ENCODE peak calls at places on chromosome 16, in seven cellular contexts. One of them, this sample, is unnamed.
A peak's percentile ranks its signal among the peaks of the same experiment; 100 is the strongest.

GRCh38 chr16:10970065-10970464 is 25.7 kb downstream of the CLEC16A start:
- DNase-seq in HCT116: no peak
- DNase-seq in MM.1S: no peak
- DNase-seq in mesendoderm: no peak
- DNase-seq in mesenchymal stem cell: no peak
- DNase-seq in neural progenitor cell: no peak
- DNase-seq in keratinocyte: no peak
- DNase-seq in this sample: no peak

GRCh38 chr16:11090947-11091785 is 146.8 kb downstream of the CLEC16A start:
- DNase-seq in HCT116: no peak
- DNase-seq in MM.1S: no peak
- DNase-seq in mesendoderm: no peak
- DNase-seq in mesenchymal stem cell: no peak
- DNase-seq in neural progenitor cell: no peak
- DNase-seq in keratinocyte: no peak
- DNase-seq in this sample: no peak

GRCh38 chr16:87391324-87391949 is 699 bp upstream of the MAP1LC3B start:
- DNase-seq in HCT116: no peak
- DNase-seq in MM.1S: no peak
- DNase-seq in mesendoderm: peak; percentile 75
- DNase-seq in mesenchymal stem cell: peak; percentile 62
- DNase-seq in neural progenitor cell: peak; percentile 77
- DNase-seq in keratinocyte: no peak
- DNase-seq in this sample: no peak

GRCh38 chr16:2019500-2019899 is at the start of gene NPW:
- DNase-seq in HCT116: no peak
- DNase-seq in MM.1S: no peak
- DNase-seq in mesendoderm: no peak
- DNase-seq in mesenchymal stem cell: peak; percentile 13
- DNase-seq in neural progenitor cell: peak; percentile 56
- DNase-seq in keratinocyte: no peak
- DNase-seq in this sample: no peak

GRCh38 chr16:79651363-79651762 is 50.8 kb upstream of the MAF start:
- DNase-seq in HCT116: no peak
- DNase-seq in MM.1S: no peak
- DNase-seq in mesendoderm: no peak
- DNase-seq in mesenchymal stem cell: peak; percentile 71
- DNase-seq in neural progenitor cell: no peak
- DNase-seq in keratinocyte: no peak
- DNase-seq in this sample: no peak

GRCh38 chr16:55000595-55000994 is 69.9 kb downstream of the IRX5 start:
- DNase-seq in HCT116: no peak
- DNase-seq in MM.1S: no peak
- DNase-seq in mesendoderm: no peak
- DNase-seq in mesenchymal stem cell: no peak
- DNase-seq in neural progenitor cell: no peak
- DNase-seq in keratinocyte: no peak
- DNase-seq in this sample: no peak

GRCh38 chr16:21277927-21278706 is at the start of gene CRYM:
- DNase-seq in HCT116: no peak
- DNase-seq in MM.1S: peak; percentile 70
- DNase-seq in mesendoderm: peak; percentile 68
- DNase-seq in mesenchymal stem cell: peak; percentile 26
- DNase-seq in neural progenitor cell: peak; percentile 88
- DNase-seq in keratinocyte: no peak
- DNase-seq in this sample: no peak

GRCh38 chr16:29868396-29868795 is 5.4 kb upstream of the CDIPT start:
- DNase-seq in HCT116: no peak
- DNase-seq in MM.1S: no peak
- DNase-seq in mesendoderm: no peak
- DNase-seq in mesenchymal stem cell: no peak
- DNase-seq in neural progenitor cell: no peak
- DNase-seq in keratinocyte: no peak
- DNase-seq in this sample: no peak

GRCh38 chr16:29820730-29821662 is 734 bp downstream of the MVP start:
- DNase-seq in HCT116: no peak
- DNase-seq in MM.1S: peak; percentile 62
- DNase-seq in mesendoderm: no peak
- DNase-seq in mesenchymal stem cell: peak; percentile 23
- DNase-seq in neural progenitor cell: no peak
- DNase-seq in keratinocyte: no peak
- DNase-seq in this sample: no peak

GRCh38 chr16:70573451-70574121 is 50.0 kb downstream of the SF3B3 start:
- DNase-seq in HCT116: no peak
- DNase-seq in MM.1S: no peak
- DNase-seq in mesendoderm: peak; percentile 47
- DNase-seq in mesenchymal stem cell: peak; percentile 93
- DNase-seq in neural progenitor cell: no peak
- DNase-seq in keratinocyte: no peak
- DNase-seq in this sample: no peak

GRCh38 chr16:65154321-65154720 is 32.5 kb upstream of the CDH11 start:
- DNase-seq in HCT116: no peak
- DNase-seq in MM.1S: no peak
- DNase-seq in mesendoderm: peak; percentile 98
- DNase-seq in mesenchymal stem cell: peak; percentile 11
- DNase-seq in neural progenitor cell: peak; percentile 86
- DNase-seq in keratinocyte: no peak
- DNase-seq in this sample: no peak

GRCh38 chr16:8859913-8860881 is 8.6 kb downstream of the CARHSP1 start:
- DNase-seq in HCT116: no peak
- DNase-seq in MM.1S: no peak
- DNase-seq in mesendoderm: no peak
- DNase-seq in mesenchymal stem cell: peak; percentile 89
- DNase-seq in neural progenitor cell: no peak
- DNase-seq in keratinocyte: no peak
- DNase-seq in this sample: no peak

GRCh38 chr16:72884573-72884972 is 163.4 kb downstream of the ZFHX3 start:
- DNase-seq in HCT116: no peak
- DNase-seq in MM.1S: no peak
- DNase-seq in mesendoderm: no peak
- DNase-seq in mesenchymal stem cell: no peak
- DNase-seq in neural progenitor cell: no peak
- DNase-seq in keratinocyte: no peak
- DNase-seq in this sample: no peak

GRCh38 chr16:2520784-2521577 is 810 bp downstream of the AMDHD2 start:
- DNase-seq in HCT116: no peak
- DNase-seq in MM.1S: peak; percentile 78
- DNase-seq in mesendoderm: peak; percentile 68
- DNase-seq in mesenchymal stem cell: peak; percentile 57
- DNase-seq in neural progenitor cell: peak; percentile 53
- DNase-seq in keratinocyte: no peak
- DNase-seq in this sample: no peak

GRCh38 chr16:21100447-21100846 is 50.2 kb downstream of the DNAH3 start:
- DNase-seq in HCT116: peak; percentile 19
- DNase-seq in MM.1S: no peak
- DNase-seq in mesendoderm: no peak
- DNase-seq in mesenchymal stem cell: peak; percentile 68
- DNase-seq in neural progenitor cell: no peak
- DNase-seq in keratinocyte: no peak
- DNase-seq in this sample: no peak

GRCh38 chr16:66515543-66516171 is 34.3 kb downstream of the TK2 start:
- DNase-seq in HCT116: no peak
- DNase-seq in MM.1S: peak; percentile 56
- DNase-seq in mesendoderm: peak; percentile 55
- DNase-seq in mesenchymal stem cell: peak; percentile 66
- DNase-seq in neural progenitor cell: no peak
- DNase-seq in keratinocyte: no peak
- DNase-seq in this sample: no peak

GRCh38 chr16:78444-79145 is 570 bp downstream of the MPG start:
- DNase-seq in HCT116: no peak
- DNase-seq in MM.1S: peak; percentile 26
- DNase-seq in mesendoderm: no peak
- DNase-seq in mesenchymal stem cell: peak; percentile 66
- DNase-seq in neural progenitor cell: no peak
- DNase-seq in keratinocyte: no peak
- DNase-seq in this sample: no peak
- H3K4me3 ChIP-seq in HCT116: peak overlapping the region; percentile 62
- H3K4me3 ChIP-seq in MM.1S: peak overlapping the region; percentile 90
- H3K4me3 ChIP-seq in mesendoderm: peak overlapping the region; percentile 79
- H3K4me3 ChIP-seq in mesenchymal stem cell: peak overlapping the region; percentile 84
- H3K4me3 ChIP-seq in neural progenitor cell: peak overlapping the region; percentile 72
- H3K4me3 ChIP-seq in keratinocyte: peak overlapping the region; percentile 82
- H3K4me3 ChIP-seq in this sample: peak overlapping the region; percentile 89

DNA sequence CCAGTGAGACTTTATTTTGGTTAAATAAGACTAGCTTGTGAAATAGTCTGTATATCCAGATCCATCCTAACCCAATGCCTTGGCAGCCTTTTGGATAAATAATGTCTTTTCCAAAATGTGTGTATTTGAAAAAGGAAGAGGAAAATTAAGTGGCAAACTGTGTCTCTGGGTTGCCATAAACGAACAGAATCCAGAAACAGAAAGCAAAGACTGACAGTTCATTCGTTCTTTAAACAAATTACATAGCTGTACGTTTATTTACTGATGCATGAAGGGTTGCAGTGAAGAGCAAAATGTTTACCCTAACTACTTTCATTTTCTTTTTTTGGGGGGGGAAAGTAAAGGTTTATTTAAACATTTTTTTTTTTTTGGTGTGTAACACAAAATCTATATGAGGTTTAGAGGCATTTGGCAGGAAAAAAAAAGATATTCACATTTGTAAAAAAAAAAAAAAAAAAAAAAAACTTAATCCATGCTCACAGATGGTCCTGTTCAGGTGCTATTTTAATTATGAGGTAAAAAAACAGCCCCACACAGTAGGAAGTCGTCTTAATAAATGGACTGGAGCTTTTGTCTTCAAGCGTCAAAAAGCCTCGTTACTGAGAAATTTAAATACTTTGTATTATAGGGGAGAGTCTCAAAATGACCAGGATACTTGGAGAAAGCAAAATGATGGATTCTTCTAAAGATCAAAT is 245.9 kb downstream of the FTO start:
- DNase-seq in HCT116: no peak
- DNase-seq in MM.1S: no peak
- DNase-seq in mesendoderm: no peak
- DNase-seq in mesenchymal stem cell: peak; percentile 41
- DNase-seq in neural progenitor cell: no peak
- DNase-seq in keratinocyte: no peak
- DNase-seq in this sample: no peak
- H3K9ac ChIP-seq in HCT116: no peak overlapping the region
- H3K9ac ChIP-seq in MM.1S: no peak overlapping the region
- H3K9ac ChIP-seq in mesendoderm: no peak overlapping the region
- H3K9ac ChIP-seq in mesenchymal stem cell: peak overlapping the region; percentile 41
- H3K9ac ChIP-seq in neural progenitor cell: no peak overlapping the region
- H3K9ac ChIP-seq in keratinocyte: no peak overlapping the region
- H3K9ac ChIP-seq in this sample: no peak overlapping the region

DNA sequence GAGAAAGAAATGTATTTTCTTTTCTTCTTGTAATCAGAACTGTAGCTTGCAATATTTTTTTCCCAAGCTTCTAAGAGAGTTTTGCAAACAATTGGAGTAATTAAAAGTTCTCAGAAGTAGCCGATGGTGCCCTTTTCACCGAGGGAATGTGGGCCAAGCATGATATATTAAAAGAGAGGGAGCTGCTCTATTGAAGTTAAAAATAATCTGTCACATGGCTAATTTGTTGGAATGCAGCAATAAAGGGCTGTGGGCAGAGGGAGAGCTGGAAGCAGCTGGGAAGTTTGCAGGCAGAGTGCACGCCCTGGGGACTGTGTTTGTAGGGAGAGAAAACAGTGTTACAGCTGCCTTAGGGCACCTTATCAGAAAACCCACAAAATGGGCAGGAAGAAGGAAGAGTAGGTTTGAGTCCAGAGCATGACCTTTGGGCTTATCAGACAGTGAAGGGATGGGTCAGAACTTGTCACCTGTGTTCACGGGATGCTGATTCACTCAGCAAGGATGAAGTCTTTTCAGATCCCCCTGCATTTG is 18.5 kb upstream of the TERF2 start:
- DNase-seq in HCT116: peak; percentile 95
- DNase-seq in MM.1S: no peak
- DNase-seq in mesendoderm: peak; percentile 23
- DNase-seq in mesenchymal stem cell: peak; percentile 76
- DNase-seq in neural progenitor cell: peak; percentile 31
- DNase-seq in keratinocyte: peak; percentile 55
- DNase-seq in this sample: no peak
- H3K27ac ChIP-seq in HCT116: peak overlapping the region; percentile 99
- H3K27ac ChIP-seq in MM.1S: no peak overlapping the region
- H3K27ac ChIP-seq in mesendoderm: no peak overlapping the region
- H3K27ac ChIP-seq in mesenchymal stem cell: peak overlapping the region; percentile 76
- H3K27ac ChIP-seq in neural progenitor cell: no peak overlapping the region
- H3K27ac ChIP-seq in keratinocyte: peak overlapping the region; percentile 29
- H3K27ac ChIP-seq in this sample: peak overlapping the region; percentile 67

DNA sequence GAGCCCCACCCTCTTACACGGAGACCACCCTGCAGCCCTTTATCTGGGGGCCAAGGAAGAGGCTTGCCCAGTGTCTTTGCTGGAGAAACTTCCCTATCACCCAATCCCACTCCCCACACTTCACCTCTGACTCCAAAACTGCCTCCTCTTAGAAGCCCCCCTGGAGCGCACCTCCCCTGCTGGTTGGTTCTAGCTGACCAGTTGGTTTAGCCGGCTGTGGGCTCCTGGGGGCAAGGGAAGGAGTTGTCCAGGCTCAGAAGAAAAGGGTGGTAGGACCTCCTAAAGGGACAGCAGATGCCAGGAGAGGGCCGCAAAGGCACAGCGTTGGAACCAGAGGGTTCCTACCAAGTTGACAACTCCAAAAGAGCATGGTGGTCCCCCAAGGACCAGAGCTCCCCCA is 2.0 kb downstream of the BCAR1 start:
- DNase-seq in HCT116: no peak
- DNase-seq in MM.1S: no peak
- DNase-seq in mesendoderm: no peak
- DNase-seq in mesenchymal stem cell: no peak
- DNase-seq in neural progenitor cell: no peak
- DNase-seq in keratinocyte: no peak
- DNase-seq in this sample: no peak
- H3K4me3 ChIP-seq in HCT116: peak overlapping the region; percentile 73
- H3K4me3 ChIP-seq in MM.1S: no peak overlapping the region
- H3K4me3 ChIP-seq in mesendoderm: no peak overlapping the region
- H3K4me3 ChIP-seq in mesenchymal stem cell: peak overlapping the region; percentile 89
- H3K4me3 ChIP-seq in neural progenitor cell: no peak overlapping the region
- H3K4me3 ChIP-seq in keratinocyte: peak overlapping the region; percentile 93
- H3K4me3 ChIP-seq in this sample: no peak overlapping the region

DNA sequence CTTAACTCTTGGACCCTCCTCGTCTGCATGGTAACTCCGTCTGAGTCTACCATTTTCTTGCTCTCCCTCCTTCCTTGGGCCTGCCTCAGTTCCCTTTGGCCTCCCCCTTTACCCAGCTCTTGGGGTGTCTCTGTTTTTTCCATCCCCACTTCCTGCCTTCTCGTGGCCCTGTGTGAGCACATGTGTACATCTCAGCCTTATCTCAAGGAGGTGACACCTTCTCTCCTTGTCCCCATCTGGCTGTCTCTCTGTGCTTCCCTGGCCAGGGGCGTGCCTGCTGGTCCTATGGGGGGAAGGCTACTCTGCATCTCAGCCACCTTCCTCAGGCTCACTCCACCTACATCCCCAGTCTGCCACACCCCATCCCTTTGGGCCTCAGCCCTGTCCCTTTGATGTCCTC is 6.6 kb downstream of the CTF1 start:
- DNase-seq in HCT116: no peak
- DNase-seq in MM.1S: no peak
- DNase-seq in mesendoderm: peak; percentile 56
- DNase-seq in mesenchymal stem cell: no peak
- DNase-seq in neural progenitor cell: no peak
- DNase-seq in keratinocyte: no peak
- DNase-seq in this sample: no peak
- H3K9ac ChIP-seq in HCT116: no peak overlapping the region
- H3K9ac ChIP-seq in MM.1S: no peak overlapping the region
- H3K9ac ChIP-seq in mesendoderm: peak overlapping the region; percentile 37
- H3K9ac ChIP-seq in mesenchymal stem cell: peak overlapping the region; percentile 88
- H3K9ac ChIP-seq in neural progenitor cell: no peak overlapping the region
- H3K9ac ChIP-seq in keratinocyte: no peak overlapping the region
- H3K9ac ChIP-seq in this sample: no peak overlapping the region

GRCh38 chr16:23148513-23149266 is 562 bp downstream of the USP31 start:
- DNase-seq in HCT116: no peak
- DNase-seq in MM.1S: peak; percentile 41
- DNase-seq in mesendoderm: no peak
- DNase-seq in mesenchymal stem cell: peak; percentile 57
- DNase-seq in neural progenitor cell: peak; percentile 65
- DNase-seq in keratinocyte: no peak
- DNase-seq in this sample: no peak
- H3K27ac ChIP-seq in HCT116: peak overlapping the region; percentile 80
- H3K27ac ChIP-seq in MM.1S: no peak overlapping the region
- H3K27ac ChIP-seq in mesendoderm: peak overlapping the region; percentile 24
- H3K27ac ChIP-seq in mesenchymal stem cell: no peak overlapping the region
- H3K27ac ChIP-seq in neural progenitor cell: no peak overlapping the region
- H3K27ac ChIP-seq in keratinocyte: peak overlapping the region; percentile 98
- H3K27ac ChIP-seq in this sample: no peak overlapping the region

This sample was measured in SK-N-MC.